ENCODE peak calls at places on chromosomes 7 and 10, in ten cellular contexts. B, Q, I, L, D, C, Z, A, V and P are unnamed samples.

GRCh38 chr10:11014671-11015141 is 3.0 kb upstream of the CELF2 start:
- DNase-seq in B (no peak), Q (no peak), I (no peak), L (no peak), D (no peak), C (no peak), Z (no peak), A (no peak), V (no peak), P (no peak)

GRCh38 chr10:11429439-11430052 is 181.9 kb downstream of the USP6NL start:
- DNase-seq in B (no peak), Q (no peak), I (no peak), L (no peak), D (no peak), C (peak), Z (no peak), A (no peak), V (no peak), P (no peak)

GRCh38 chr10:21364196-21365114 is 161.0 kb downstream of the SKIDA1 start:
- DNase-seq in B (peak), Q (no peak), I (no peak), L (no peak), D (peak), C (peak), Z (no peak), A (peak), V (peak), P (no peak)

GRCh38 chr10:22655312-22655973 is 58.9 kb downstream of the PIP4K2A start:
- DNase-seq in B (peak), Q (no peak), I (no peak), L (no peak), D (peak), C (no peak), Z (no peak), A (peak), V (no peak), P (no peak)

GRCh38 chr7:156157409-156158012 is 345.2 kb upstream of the SHH start:
- DNase-seq in B (no peak), Q (no peak), I (no peak), L (no peak), D (no peak), C (no peak), Z (no peak), A (no peak), V (no peak), P (no peak)

GRCh38 chr10:33087142-33087541 is 129.1 kb upstream of the ITGB1 start:
- DNase-seq in B (no peak), Q (no peak), I (no peak), L (no peak), D (no peak), C (no peak), Z (no peak), A (no peak), V (no peak), P (no peak)

GRCh38 chr7:55575098-55575497 is 2.8 kb upstream of the VOPP1 start:
- DNase-seq in B (no peak), Q (no peak), I (no peak), L (no peak), D (no peak), C (no peak), Z (no peak), A (no peak), V (no peak), P (no peak)

GRCh38 chr7:36468361-36469140 is 78.9 kb downstream of the ANLN start:
- DNase-seq in B (no peak), Q (no peak), I (no peak), L (no peak), D (peak), C (no peak), Z (no peak), A (no peak), V (no peak), P (no peak)